ENCODE peak calls at places on chromosomes 11 and 22, in ten cellular contexts. Q is heart right ventricle; F is tibial artery; N is GM23338; M is adipocyte; T is thoracic aorta; B is right lobe of liver; C is CD4-positive, CD25-positive, alpha-beta regulatory T cell; E is ascending aorta; X is iPS DF 6.9. Y is an unnamed sample. For H3K4me1, the result is how much of the 10 kb centered on the place peaks cover.

GRCh38 chr11:34313099-34313517 is 44.7 kb downstream of the ABTB2 start:
- DNase-seq in M (no peak), X (no peak), F (no peak), T (no peak), Q (peak), B (no peak), E (no peak), C (no peak), N (peak), Y (no peak)

GRCh38 chr11:11608783-11609232 is 13.0 kb downstream of the GALNT18 start:
- DNase-seq in X (no peak), B (no peak), N (no peak), E (no peak), C (no peak), M (peak), Q (no peak), F (no peak), T (no peak), Y (peak)

GRCh38 chr11:79431535-79431934 is 9.3 kb downstream of the TENM4 start:
- DNase-seq in Q (no peak), C (no peak), T (no peak), M (no peak), E (no peak), B (no peak), F (no peak), N (no peak), X (no peak), Y (peak)

GRCh38 chr11:130214861-130215530 is 55.4 kb downstream of the ST14 start:
- DNase-seq in C (no peak), E (peak), M (no peak), Q (no peak), X (no peak), F (no peak), T (no peak), N (no peak), B (no peak), Y (no peak)

GRCh38 chr11:78419327-78419726 is 1.7 kb upstream of the GAB2 start:
- DNase-seq in M (peak), B (no peak), F (peak), N (no peak), C (no peak), Q (peak), T (no peak), X (no peak), E (peak), Y (peak)

GRCh38 chr11:67795746-67796145 is 121.3 kb upstream of the ALDH3B2 start:
- DNase-seq in M (no peak), C (no peak), Q (no peak), X (no peak), B (no peak), T (no peak), F (no peak), E (no peak), N (no peak), Y (no peak)

GRCh38 chr22:43642807-43643206 is 169.3 kb downstream of the EFCAB6 start:
- DNase-seq in B (no peak), T (no peak), M (no peak), F (no peak), C (no peak), Q (no peak), E (no peak), N (no peak), X (no peak), Y (no peak)

GRCh38 chr11:57055780-57056179 is 67.1 kb downstream of the OR5AK2 start:
- DNase-seq in E (no peak), T (no peak), C (no peak), M (no peak), Q (no peak), X (no peak), F (no peak), B (no peak), N (no peak), Y (no peak)

GRCh38 chr22:43789452-43789851 is 22.7 kb downstream of the EFCAB6 start:
- DNase-seq in F (peak), N (no peak), E (no peak), M (peak), C (no peak), X (no peak), T (no peak), B (no peak), Q (peak), Y (peak)

GRCh38 chr22:49204599-49205214 is 623.0 kb downstream of the BRD1 start:
- DNase-seq in E (peak), F (peak), N (no peak), B (peak), T (no peak), Q (no peak), C (no peak), X (no peak), M (no peak), Y (no peak)

GRCh38 chr11:72750086-72750485 is 2.1 kb downstream of the ARAP1 start:
- DNase-seq in Q (no peak), X (no peak), E (no peak), M (no peak), T (no peak), C (no peak), N (no peak), F (no peak), B (no peak), Y (no peak)

DNA sequence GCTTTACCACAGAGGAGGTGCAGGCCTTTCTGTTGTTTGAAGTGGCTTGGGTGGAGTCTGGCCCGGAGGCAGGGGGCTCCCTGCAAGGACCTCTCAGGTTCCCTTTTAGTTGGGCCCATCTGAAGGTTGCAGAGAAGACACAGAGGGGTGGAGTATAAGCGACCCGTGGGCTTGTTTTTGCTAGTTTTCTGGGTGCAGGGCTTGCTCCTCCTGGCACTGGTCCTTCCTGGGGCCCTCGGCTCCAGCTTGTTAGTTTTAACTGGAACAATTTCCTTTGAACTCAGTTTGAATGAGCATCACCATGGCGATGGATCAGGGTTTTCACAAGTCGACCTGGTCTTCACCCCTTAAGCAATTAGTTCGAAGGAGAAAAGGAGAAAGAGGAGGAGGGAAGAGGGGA is 28.5 kb upstream of the OAF start:
- DNase-seq in Q (no peak), E (peak), X (no peak), M (no peak), F (no peak), B (no peak), T (no peak), N (no peak), C (no peak), Y (no peak)
- H3K4me1 ChIP-seq in Q (under half), E (under half), X (under half), M (half or more), F (under half), B (under half), T (under half), N (under half), C (under half), Y (under half)

DNA sequence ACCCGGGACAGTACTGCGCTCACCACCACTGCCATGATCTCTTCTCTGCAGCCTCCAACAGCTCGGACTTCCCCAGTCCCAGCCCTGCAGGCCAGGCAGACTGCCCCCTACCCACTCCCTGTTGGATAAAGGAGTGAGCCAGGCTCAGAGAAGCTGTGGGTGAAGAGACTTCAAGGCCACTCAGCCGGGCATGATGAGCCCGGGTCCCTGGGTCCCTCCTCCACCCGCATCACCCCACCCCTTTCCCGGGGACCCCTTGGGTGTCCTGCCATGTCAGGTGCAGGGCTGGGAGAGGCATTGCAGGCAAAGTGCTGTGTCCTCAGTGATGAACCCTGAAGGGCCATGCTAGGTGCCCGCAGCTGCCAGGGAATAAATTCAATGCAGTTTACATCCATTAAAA is 14.5 kb downstream of the LSP1 start:
- DNase-seq in N (no peak), X (no peak), Q (peak), C (no peak), F (no peak), E (no peak), B (peak), M (no peak), T (no peak), Y (no peak)
- H3K4me1 ChIP-seq in N (under half), X (under half), Q (under half), C (half or more), F (half or more), E (under half), B (under half), M (under half), T (half or more), Y (under half)

GRCh38 chr22:46102752-46103151 is 47.6 kb upstream of the PPARA start:
- DNase-seq in E (no peak), T (no peak), M (no peak), N (no peak), B (no peak), C (no peak), F (no peak), Q (no peak), X (no peak), Y (no peak)

GRCh38 chr22:46103664-46104063 is 46.7 kb upstream of the PPARA start:
- DNase-seq in B (no peak), T (no peak), X (no peak), M (no peak), C (no peak), E (no peak), F (no peak), N (no peak), Q (no peak), Y (no peak)

GRCh38 chr22:46103181-46103580 is 47.1 kb upstream of the PPARA start:
- DNase-seq in B (no peak), N (no peak), C (no peak), X (no peak), E (no peak), T (no peak), M (no peak), F (no peak), Q (no peak), Y (no peak)

GRCh38 chr22:46100401-46101105 is 49.8 kb upstream of the PPARA start:
- DNase-seq in F (no peak), N (no peak), C (no peak), M (no peak), X (no peak), T (no peak), E (no peak), Q (no peak), B (no peak), Y (no peak)

GRCh38 chr22:46102159-46102558 is 48.2 kb upstream of the PPARA start:
- DNase-seq in M (no peak), B (no peak), E (no peak), C (no peak), F (no peak), X (no peak), Q (no peak), N (no peak), T (no peak), Y (no peak)
- H3K4me1 ChIP-seq in M (half or more), B (half or more), E (under half), C (under half), F (half or more), X (under half), Q (half or more), N (under half), T (half or more), Y (half or more)

DNA sequence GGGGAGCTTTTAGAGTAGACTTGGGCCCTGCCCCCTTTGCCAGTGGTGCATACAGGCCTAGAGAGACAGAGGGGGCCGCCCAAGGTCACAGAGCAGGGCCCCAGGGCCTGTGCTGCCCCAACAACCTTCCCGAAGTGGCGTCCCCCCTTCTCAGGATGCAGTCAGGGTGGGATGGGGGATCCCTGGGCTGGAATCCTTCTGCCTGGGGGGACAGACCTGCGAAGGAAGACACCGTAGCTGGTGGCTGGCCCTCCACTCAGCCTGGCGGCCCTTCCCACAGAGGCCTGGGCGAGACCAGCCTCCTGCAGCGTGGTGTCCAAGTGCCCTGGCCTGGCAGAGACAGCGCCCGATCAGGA is 14.4 kb upstream of the EHD1 start:
- DNase-seq in X (no peak), B (peak), M (no peak), C (no peak), Q (no peak), E (no peak), F (no peak), T (no peak), N (no peak), Y (no peak)
- H3K4me1 ChIP-seq in X (under half), B (under half), M (under half), C (under half), Q (under half), E (under half), F (under half), T (under half), N (under half), Y (under half)

GRCh38 chr22:32785636-32786418 is 15.7 kb upstream of the TIMP3 start:
- DNase-seq in T (no peak), B (no peak), Q (no peak), X (no peak), F (no peak), C (no peak), N (no peak), M (peak), E (no peak), Y (no peak)
- H3K4me1 ChIP-seq in T (under half), B (under half), Q (under half), X (under half), F (under half), C (under half), N (under half), M (under half), E (under half), Y (under half)

DNA sequence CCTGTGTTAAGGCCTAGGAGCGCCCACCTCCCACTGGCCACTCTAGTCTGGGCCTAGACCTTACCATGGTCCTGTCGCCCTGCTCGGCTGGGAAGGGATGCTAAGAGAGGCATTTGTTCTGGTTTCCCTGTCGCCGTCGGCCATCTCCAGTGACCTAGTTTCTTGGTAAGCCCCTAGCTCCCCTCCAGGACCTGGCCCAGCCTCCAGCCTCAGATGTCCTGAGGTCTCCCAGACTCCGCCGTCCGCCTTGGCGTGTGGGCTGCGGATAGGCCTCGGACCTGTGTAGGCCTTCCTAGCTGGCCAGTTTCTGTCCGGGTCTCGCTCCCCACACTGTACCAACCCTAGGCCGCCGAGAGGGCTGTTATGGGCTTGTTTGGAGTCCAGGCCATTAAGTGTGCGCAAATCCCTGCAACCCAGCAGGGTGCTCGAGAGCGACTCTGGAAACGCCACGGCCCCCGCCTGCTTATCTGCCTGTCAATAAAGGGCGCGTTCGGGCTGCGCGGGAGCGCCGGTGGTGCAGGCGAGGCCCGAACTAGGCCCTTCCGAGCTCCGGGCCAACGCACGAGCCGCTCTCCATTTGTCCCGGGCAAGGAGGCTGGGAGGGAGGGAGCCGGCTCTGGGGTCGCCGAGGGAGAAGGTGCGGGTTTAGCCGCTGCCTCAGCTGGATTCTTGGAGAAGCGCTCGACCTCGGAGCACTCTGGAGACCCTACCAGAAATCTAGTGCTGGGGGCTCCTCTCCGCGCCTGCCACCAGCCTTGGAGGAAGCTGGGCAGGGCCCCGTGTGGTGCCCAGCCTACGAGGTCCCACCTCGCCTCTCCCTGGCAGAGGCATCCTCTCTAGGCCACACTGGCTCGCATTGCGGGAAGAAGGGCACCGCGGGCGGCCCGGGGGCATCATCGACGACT is 8.7 kb upstream of the PAX6 start:
- DNase-seq in Q (no peak), F (no peak), T (no peak), B (no peak), M (no peak), C (no peak), X (no peak), E (no peak), N (peak), Y (no peak)
- H3K4me1 ChIP-seq in Q (under half), F (under half), T (under half), B (under half), M (under half), C (under half), X (under half), E (under half), N (half or more), Y (under half)

DNA sequence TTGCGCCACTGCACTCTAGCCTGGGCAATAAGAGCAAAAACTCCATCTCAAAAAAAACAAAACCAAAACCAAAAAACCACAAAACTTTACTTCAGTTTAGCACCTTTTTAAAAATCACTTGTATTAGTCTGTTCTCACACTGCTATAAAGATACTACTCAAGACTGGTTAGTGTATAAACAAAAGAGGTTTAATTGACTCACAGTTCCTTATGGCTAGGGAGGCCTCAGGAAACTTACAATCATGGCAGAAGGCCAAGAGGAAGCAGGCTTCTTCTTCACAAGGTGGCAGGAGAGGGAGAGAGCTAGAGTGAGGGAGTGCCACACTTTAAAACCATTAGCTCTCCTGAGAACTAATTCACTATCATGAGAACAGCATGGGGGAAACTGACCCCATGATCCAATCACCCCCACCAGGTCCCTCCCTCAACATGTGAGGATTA is 261.3 kb downstream of the TMEM135 start:
- DNase-seq in B (no peak), N (no peak), F (no peak), X (no peak), Q (no peak), M (no peak), C (no peak), E (no peak), T (no peak), Y (no peak)
- H3K4me1 ChIP-seq in B (under half), N (half or more), F (under half), X (under half), Q (under half), M (under half), C (under half), E (under half), T (under half), Y (under half)

GRCh38 chr22:22584722-22585121 is 25.7 kb upstream of the PRAME start:
- DNase-seq in C (no peak), T (no peak), Q (no peak), X (no peak), N (no peak), B (no peak), M (no peak), F (no peak), E (no peak), Y (no peak)
- H3K4me1 ChIP-seq in C (under half), T (under half), Q (under half), X (under half), N (under half), B (under half), M (under half), F (under half), E (under half), Y (under half)

Y was measured in astrocyte.